ENCODE peak calls at places on chromosomes 2 and 18, in five cellular contexts. E, G, K, T and Z are unnamed samples.

GRCh38 chr2:56741601-56742102 is 557.9 kb downstream of the CCDC85A start:
- DNase-seq in E (no peak), G (no peak), K (peak), T (peak), Z (no peak)

GRCh38 chr2:127086800-127087737 is 19.9 kb downstream of the BIN1 start:
- DNase-seq in E (peak), G (peak), K (no peak), T (peak), Z (no peak)

GRCh38 chr2:42359304-42359749 is 1.7 kb downstream of the COX7A2L start:
- DNase-seq in E (no peak), G (no peak), K (peak), T (no peak), Z (no peak)

GRCh38 chr2:176251928-176252327 is 17.3 kb upstream of the MTX2 start:
- DNase-seq in E (no peak), G (no peak), K (no peak), T (no peak), Z (no peak)

GRCh38 chr18:9808530-9809241 is 77.1 kb upstream of the TXNDC2 start:
- DNase-seq in E (no peak), G (peak), K (peak), T (no peak), Z (no peak)

GRCh38 chr2:145265244-145265643 is 745.3 kb upstream of the ZEB2 start:
- DNase-seq in E (no peak), G (no peak), K (no peak), T (no peak), Z (no peak)

GRCh38 chr2:29314816-29315571 is 199.8 kb downstream of the CLIP4 start:
- DNase-seq in E (no peak), G (peak), K (peak), T (no peak), Z (peak)

GRCh38 chr2:116719841-116720240 is 1094.7 kb upstream of the DDX18 start:
- DNase-seq in E (no peak), G (no peak), K (no peak), T (no peak), Z (no peak)

GRCh38 chr2:182973441-182974352 is 64.6 kb downstream of the NCKAP1 start:
- DNase-seq in E (no peak), G (no peak), K (no peak), T (no peak), Z (no peak)

GRCh38 chr2:199692489-199692888 is 158.5 kb downstream of the FTCDNL1 start:
- DNase-seq in E (no peak), G (no peak), K (no peak), T (no peak), Z (no peak)

GRCh38 chr2:170396799-170397459 is 219.0 kb downstream of the MYO3B start:
- DNase-seq in E (no peak), G (no peak), K (peak), T (peak), Z (no peak)

GRCh38 chr18:66222174-66222573 is 381.7 kb downstream of the CDH19 start:
- DNase-seq in E (no peak), G (no peak), K (no peak), T (no peak), Z (no peak)

GRCh38 chr2:241507430-241508239 is 749 bp downstream of the STK25 start:
- DNase-seq in E (peak), G (peak), K (peak), T (peak), Z (peak)

GRCh38 chr2:36420569-36421164 is 65.1 kb downstream of the CRIM1 start:
- DNase-seq in E (no peak), G (no peak), K (no peak), T (no peak), Z (no peak)

GRCh38 chr18:8721716-8722115 is 16.4 kb downstream of the MTCL1 start:
- DNase-seq in E (no peak), G (no peak), K (peak), T (peak), Z (no peak)

GRCh38 chr2:28310107-28310506 is 82.6 kb upstream of the FOSL2 start:
- DNase-seq in E (no peak), G (no peak), K (no peak), T (no peak), Z (no peak)

GRCh38 chr2:72112421-72112820 is 35.2 kb downstream of the CYP26B1 start:
- DNase-seq in E (no peak), G (no peak), K (peak), T (peak), Z (no peak)

GRCh38 chr2:176527141-176527901 is 258.1 kb downstream of the MTX2 start:
- DNase-seq in E (no peak), G (no peak), K (no peak), T (no peak), Z (no peak)

GRCh38 chr2:12883911-12884310 is 167.2 kb downstream of the TRIB2 start:
- DNase-seq in E (no peak), G (no peak), K (no peak), T (peak), Z (no peak)

GRCh38 chr2:229489016-229489415 is 217.9 kb upstream of the PID1 start:
- DNase-seq in E (no peak), G (no peak), K (peak), T (peak), Z (no peak)

GRCh38 chr2:154489271-154489858 is 209.1 kb upstream of the KCNJ3 start:
- DNase-seq in E (no peak), G (no peak), K (no peak), T (no peak), Z (no peak)

GRCh38 chr2:198657520-198658121 is 800.1 kb downstream of the SATB2 start:
- DNase-seq in E (no peak), G (peak), K (peak), T (no peak), Z (no peak)

GRCh38 chr2:174786066-174786725 is 21.9 kb upstream of the CHRNA1 start:
- DNase-seq in E (no peak), G (no peak), K (no peak), T (no peak), Z (no peak)

GRCh38 chr2:98944786-98945185 is 8.8 kb upstream of the CRACDL start:
- DNase-seq in E (no peak), G (no peak), K (peak), T (peak), Z (no peak)

GRCh38 chr2:21413082-21413481 is 289.3 kb downstream of the TDRD15 start:
- DNase-seq in E (no peak), G (no peak), K (no peak), T (no peak), Z (no peak)

GRCh38 chr2:226802573-226802972 is 3.0 kb upstream of the IRS1 start:
- DNase-seq in E (no peak), G (peak), K (peak), T (peak), Z (no peak)

GRCh38 chr2:199973703-199974102 is 18.3 kb downstream of the MAIP1 start:
- DNase-seq in E (no peak), G (peak), K (peak), T (peak), Z (no peak)

GRCh38 chr18:25630682-25631081 is 278.7 kb upstream of the ZNF521 start:
- DNase-seq in E (no peak), G (no peak), K (no peak), T (no peak), Z (no peak)

GRCh38 chr2:127479219-127479825 is 47.0 kb downstream of the IWS1 start:
- DNase-seq in E (no peak), G (peak), K (peak), T (peak), Z (no peak)